ENCODE peak calls at places on chromosomes 12 and 14, in six cellular contexts. K, G, J, W, T and L are unnamed samples. For H3K4me1, the result is how much of the 10 kb centered on the place peaks cover.

GRCh38 chr14:99029150-99029915 is 242.7 kb downstream of the BCL11B start:
- DNase-seq in G (no peak), T (no peak), K (no peak), J (no peak), W (no peak), L (no peak)

GRCh38 chr12:9364224-9365176 is 156.3 kb upstream of the PZP start:
- DNase-seq in J (no peak), K (peak), G (no peak), W (no peak), T (peak), L (no peak)

GRCh38 chr14:95482967-95483842 is 33.2 kb downstream of the SYNE3 start:
- DNase-seq in W (peak), J (peak), K (peak), G (no peak), T (no peak), L (peak)

GRCh38 chr14:104114421-104115130 is 23.8 kb upstream of the KIF26A start:
- DNase-seq in G (no peak), K (no peak), J (peak), W (peak), T (no peak), L (no peak)

GRCh38 chr14:99420711-99421110 is 59.9 kb downstream of the SETD3 start:
- DNase-seq in K (peak), T (no peak), W (peak), J (no peak), G (no peak), L (no peak)

GRCh38 chr12:54596526-54596946 is 8.1 kb upstream of the PPP1R1A start:
- DNase-seq in J (no peak), G (peak), T (peak), W (peak), K (peak), L (peak)

GRCh38 chr12:80580254-80580653 is 127.2 kb upstream of the MYF6 start:
- DNase-seq in K (no peak), J (no peak), G (no peak), T (no peak), W (no peak), L (no peak)

GRCh38 chr12:132171293-132171967 is 27.2 kb downstream of the NOC4L start:
- DNase-seq in K (no peak), G (no peak), T (no peak), W (no peak), J (no peak), L (no peak)

GRCh38 chr12:1531160-1531653 is 63.2 kb downstream of the FBXL14 start:
- DNase-seq in G (no peak), K (no peak), T (no peak), W (no peak), J (no peak), L (no peak)

GRCh38 chr12:51441583-51441982 is 17.0 kb downstream of the SLC4A8 start:
- DNase-seq in K (no peak), T (no peak), J (no peak), G (no peak), W (no peak), L (no peak)

GRCh38 chr12:26034371-26035142 is 76.1 kb downstream of the RASSF8 start:
- DNase-seq in J (no peak), T (no peak), W (no peak), G (no peak), K (no peak), L (no peak)

GRCh38 chr12:110466791-110467190 is 1.3 kb downstream of the GPN3 start:
- DNase-seq in K (no peak), J (no peak), G (no peak), T (no peak), W (no peak), L (no peak)

GRCh38 chr12:12592930-12593329 is 18.7 kb upstream of the CREBL2 start:
- DNase-seq in W (no peak), K (no peak), T (no peak), G (no peak), J (no peak), L (no peak)

GRCh38 chr14:78005325-78005724 is 164.8 kb upstream of the NRXN3 start:
- DNase-seq in G (no peak), J (no peak), K (no peak), W (no peak), T (no peak), L (no peak)

GRCh38 chr12:104457746-104458644 is 1.2 kb downstream of the CHST11 start:
- DNase-seq in G (no peak), W (peak), J (no peak), T (no peak), K (peak), L (peak)

GRCh38 chr12:48021485-48022179 is 17.4 kb upstream of the COL2A1 start:
- DNase-seq in T (peak), K (peak), W (peak), G (no peak), J (no peak), L (no peak)

GRCh38 chr12:32504626-32505025 is 105.3 kb downstream of the FGD4 start:
- DNase-seq in G (no peak), T (no peak), W (no peak), K (no peak), J (no peak), L (no peak)

GRCh38 chr12:32501835-32502333 is 102.5 kb downstream of the FGD4 start:
- DNase-seq in T (peak), G (no peak), K (no peak), W (peak), J (peak), L (no peak)

GRCh38 chr12:32505546-32505945 is 106.2 kb downstream of the FGD4 start:
- DNase-seq in W (no peak), J (no peak), G (no peak), T (no peak), K (no peak), L (no peak)

GRCh38 chr12:32505067-32505466 is 105.7 kb downstream of the FGD4 start:
- DNase-seq in W (no peak), G (no peak), T (no peak), K (no peak), J (no peak), L (no peak)

DNA sequence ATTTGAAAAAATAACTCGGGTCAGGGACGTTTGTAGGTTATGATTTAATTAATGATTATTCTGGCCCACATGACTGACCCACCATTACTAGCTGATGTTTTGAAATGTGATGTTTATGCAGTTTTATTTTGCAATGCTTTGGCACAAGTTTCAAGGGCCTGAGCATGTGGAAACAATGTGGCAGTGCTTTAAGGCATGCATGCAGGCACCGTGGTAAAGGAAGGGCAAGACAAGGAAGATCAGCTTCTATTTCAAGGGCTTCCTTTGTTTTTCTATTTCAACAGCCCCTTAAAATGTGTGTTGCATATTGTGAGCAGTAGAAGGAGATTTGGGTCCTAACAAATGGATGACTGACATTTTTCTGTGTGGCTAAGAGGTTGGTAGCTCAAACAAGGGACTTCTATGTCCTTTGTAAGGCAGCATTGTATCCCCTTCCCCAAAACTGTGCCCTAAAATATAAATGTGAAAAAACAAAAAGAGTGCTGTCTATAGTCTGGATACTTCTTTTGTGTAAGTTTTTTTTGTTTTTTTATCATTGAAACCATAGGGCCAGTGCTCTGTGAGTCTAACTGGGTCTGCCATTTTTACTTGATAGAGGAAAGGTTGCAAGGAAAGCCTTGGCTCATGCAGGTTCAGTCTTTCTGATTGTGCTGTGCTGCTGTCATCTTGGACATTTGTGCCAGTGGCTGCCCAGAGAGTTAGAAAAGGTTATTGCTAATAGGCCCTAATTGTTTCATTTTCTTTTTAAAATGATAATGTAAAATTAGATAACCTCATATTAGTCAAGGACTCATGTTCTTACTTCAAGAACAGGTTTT is 103.5 kb downstream of the FGD4 start:
- DNase-seq in W (no peak), G (no peak), J (no peak), K (no peak), T (no peak), L (no peak)
- TF ChIP-seq POLR2A in W (no peak), G (no peak), J (no peak), K (no peak), T (no peak), L (no peak)

GRCh38 chr12:46843811-46844210 is 18.0 kb upstream of the SLC38A4 start:
- DNase-seq in K (no peak), T (no peak), G (no peak), W (no peak), J (no peak), L (no peak)
- H3K4me1 ChIP-seq in K (under half), T (under half), G (under half), W (under half), J (under half), L (under half)

GRCh38 chr14:76884853-76885276 is 58.7 kb downstream of the LRRC74A start:
- DNase-seq in W (no peak), G (no peak), J (no peak), T (no peak), K (no peak), L (no peak)
- TF ChIP-seq POLR2AphosphoS5 in W (no peak), G (no peak), J (no peak), T (no peak), K (no peak), L (no peak)

GRCh38 chr14:79278798-79279644 is 932.3 kb downstream of the DIO2 start:
- DNase-seq in T (peak), G (peak), K (peak), J (peak), W (peak), L (peak)

GRCh38 chr14:79279645-79280399 is 931.5 kb downstream of the DIO2 start:
- DNase-seq in K (peak), G (peak), W (peak), T (no peak), J (no peak), L (no peak)

GRCh38 chr14:79280400-79280670 is 931.0 kb downstream of the DIO2 start:
- DNase-seq in J (no peak), G (no peak), W (no peak), K (no peak), T (no peak), L (no peak)

GRCh38 chr14:79278286-79278797 is 933.0 kb downstream of the DIO2 start:
- DNase-seq in G (no peak), K (no peak), W (no peak), J (no peak), T (no peak), L (peak)

DNA sequence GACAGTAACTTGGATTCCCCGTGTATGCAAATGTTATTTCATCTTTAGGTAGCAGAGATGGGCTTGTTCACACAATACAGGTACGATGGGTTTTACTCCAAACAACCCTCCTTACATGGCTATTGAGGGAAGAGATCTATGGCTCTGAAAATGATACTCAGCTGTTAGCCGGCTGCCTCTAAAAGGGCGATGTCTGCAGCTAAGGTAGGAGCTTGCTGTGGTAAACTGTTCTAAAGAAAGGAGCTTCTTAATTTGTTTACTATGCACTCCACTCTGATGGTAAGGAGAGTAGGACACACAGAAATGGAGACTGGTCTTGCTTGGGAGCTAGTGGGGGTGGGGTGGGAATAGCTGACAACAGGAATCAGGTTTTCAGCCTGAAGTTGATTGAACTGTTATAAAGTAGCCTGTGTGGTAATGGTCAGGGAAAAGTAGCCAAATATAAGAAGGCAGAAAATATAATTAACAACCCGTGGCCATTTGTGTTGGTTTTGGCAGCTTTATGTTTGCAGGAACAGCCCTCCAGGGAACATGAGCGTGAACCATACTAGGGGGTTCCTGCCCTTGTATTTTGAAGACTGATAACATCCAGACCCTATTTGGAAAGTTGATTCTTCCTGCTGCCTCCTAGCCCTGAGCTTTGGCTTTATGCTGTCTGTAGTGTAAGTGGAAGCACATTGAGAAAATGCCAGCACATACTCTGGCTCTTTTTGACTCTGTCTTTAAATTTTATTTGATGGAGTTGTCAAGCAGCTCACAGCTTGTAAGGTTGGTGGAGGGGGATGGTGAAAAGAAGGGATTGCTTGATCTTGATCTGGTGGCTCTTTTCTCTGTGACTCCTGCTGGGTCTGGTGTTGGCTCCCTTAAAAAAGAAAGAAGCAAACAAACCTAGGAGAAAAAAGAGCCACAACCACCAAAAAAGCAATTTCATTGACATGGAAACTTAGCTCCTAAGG is 929.8 kb downstream of the DIO2 start:
- DNase-seq in K (no peak), G (no peak), J (no peak), T (no peak), W (no peak), L (no peak)
- TF ChIP-seq POLR2A in K (no peak), G (no peak), J (no peak), T (no peak), W (no peak), L (no peak)

GRCh38 chr14:64762044-64763034 is 58.1 kb downstream of the PLEKHG3 start:
- DNase-seq in T (no peak), J (no peak), G (peak), W (peak), K (peak), L (peak)
- H3K4me1 ChIP-seq in T (under half), J (half or more), G (under half), W (under half), K (under half), L (under half)

GRCh38 chr12:32270818-32271710 is 128.3 kb upstream of the FGD4 start:
- DNase-seq in T (no peak), K (no peak), J (no peak), W (no peak), G (no peak), L (no peak)

GRCh38 chr12:32274665-32275064 is 124.7 kb upstream of the FGD4 start:
- DNase-seq in K (no peak), W (no peak), G (no peak), T (no peak), J (no peak), L (no peak)

GRCh38 chr12:32273063-32273521 is 126.3 kb upstream of the FGD4 start:
- DNase-seq in K (no peak), G (no peak), W (no peak), T (no peak), J (no peak), L (no peak)

GRCh38 chr12:32272465-32272864 is 126.9 kb upstream of the FGD4 start:
- DNase-seq in W (no peak), T (no peak), G (no peak), K (no peak), J (no peak), L (no peak)

DNA sequence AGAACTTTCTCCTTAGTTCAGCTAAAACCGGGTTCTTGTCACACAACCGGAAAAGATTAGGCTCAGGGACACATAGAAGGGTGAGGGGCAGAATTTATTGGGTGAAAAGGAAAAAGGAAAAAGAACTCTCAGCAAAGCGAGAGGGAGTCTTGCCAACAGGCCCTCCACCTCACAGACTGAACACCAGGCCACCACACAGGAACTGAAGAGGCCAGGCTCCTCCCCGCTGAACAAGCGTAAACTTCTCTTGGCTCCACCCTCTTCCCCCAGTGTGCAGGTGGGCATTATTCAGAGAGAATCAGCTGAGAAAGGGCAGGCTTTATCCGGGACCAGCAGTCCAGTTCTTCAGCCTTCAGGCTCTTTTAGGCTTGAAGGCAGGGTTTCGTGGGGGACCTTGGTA is 125.6 kb upstream of the FGD4 start:
- DNase-seq in G (no peak), J (no peak), W (no peak), K (peak), T (no peak), L (no peak)
- TF ChIP-seq POLR2AphosphoS5 in G (no peak), J (no peak), W (no peak), K (no peak), T (no peak), L (no peak)